ENCODE peak calls at places on chromosomes 2 and 18, in eight cellular contexts. K, O, U, V, T, J, Z and A are unnamed samples.

GRCh38 chr2:36562973-36563532 is 34.9 kb downstream of the FEZ2 start:
- DNase-seq in Z (no peak), U (no peak), J (peak; percentile 19), V (peak; percentile 53), K (no peak), O (peak; percentile 27), T (peak; percentile 56), A (no peak)

GRCh38 chr2:216082388-216082733 is 642 bp downstream of the TMEM169 start:
- DNase-seq in J (peak; percentile 35), O (no peak), U (no peak), Z (no peak), K (no peak), T (no peak), V (no peak), A (no peak)

GRCh38 chr2:138364554-138365162 is 136.9 kb upstream of the SPOPL start:
- DNase-seq in V (peak; percentile 44), T (no peak), U (no peak), O (peak; percentile 75), J (no peak), K (no peak), Z (no peak), A (no peak)

GRCh38 chr2:240728827-240729226 is 37.2 kb downstream of the AQP12A start:
- DNase-seq in U (no peak), V (no peak), O (no peak), Z (no peak), K (no peak), T (no peak), J (no peak), A (no peak)

GRCh38 chr2:234240917-234241316 is 190.4 kb downstream of the SPP2 start:
- DNase-seq in J (no peak), O (peak; percentile 99), V (peak; percentile 73), K (no peak), U (no peak), Z (no peak), T (no peak), A (no peak)

GRCh38 chr18:8142932-8143331 is 466.3 kb upstream of the RAB12 start:
- DNase-seq in T (no peak), O (no peak), U (no peak), K (no peak), V (no peak), J (no peak), Z (no peak), A (no peak)

GRCh38 chr18:44826418-44827259 is 146.0 kb downstream of the SETBP1 start:
- DNase-seq in K (peak; percentile 88), Z (peak; percentile 23), T (no peak), U (no peak), V (peak; percentile 85), J (no peak), O (peak; percentile 97), A (no peak)

GRCh38 chr2:3154146-3154545 is 223.5 kb downstream of the EIPR1 start:
- DNase-seq in K (no peak), O (no peak), V (no peak), Z (no peak), J (no peak), U (no peak), T (no peak), A (no peak)

GRCh38 chr2:204950695-204951094 is 405.4 kb downstream of the PARD3B start:
- DNase-seq in V (peak; percentile 3), K (no peak), J (no peak), T (no peak), O (peak; percentile 64), Z (no peak), U (no peak), A (no peak)

GRCh38 chr2:231483398-231484329 is 19.4 kb upstream of the NCL start:
- DNase-seq in J (peak; percentile 76), U (peak; percentile 48), T (no peak), O (no peak), Z (no peak), V (peak; percentile 10), K (peak; percentile 55), A (no peak)

GRCh38 chr2:113858764-113859163 is 31.1 kb upstream of the ACTR3 start:
- DNase-seq in K (no peak), Z (no peak), J (no peak), U (no peak), T (no peak), O (peak; percentile 90), V (peak; percentile 94), A (no peak)

GRCh38 chr2:203623104-203623503 is 83.3 kb upstream of the CD28 start:
- DNase-seq in J (no peak), T (no peak), V (peak; percentile 95), U (no peak), K (no peak), Z (no peak), O (peak; percentile 97), A (no peak)

GRCh38 chr18:9387891-9388290 is 53.3 kb downstream of the TWSG1 start:
- DNase-seq in Z (no peak), O (no peak), J (no peak), T (no peak), K (no peak), U (no peak), V (no peak), A (no peak)

GRCh38 chr2:14975401-14975800 is 342.9 kb downstream of the LRATD1 start:
- DNase-seq in O (peak; percentile 31), U (no peak), Z (no peak), K (no peak), J (no peak), V (peak; percentile 50), T (no peak), A (no peak)

GRCh38 chr2:144834954-144835633 is 315.2 kb upstream of the ZEB2 start:
- DNase-seq in T (no peak), K (peak; percentile 58), Z (no peak), J (no peak), U (no peak), O (peak; percentile 73), V (peak; percentile 34), A (no peak)

GRCh38 chr2:150572194-150572766 is 84.8 kb upstream of the RND3 start:
- DNase-seq in J (no peak), T (no peak), O (no peak), K (no peak), U (no peak), Z (no peak), V (peak; percentile 53), A (no peak)

GRCh38 chr18:56550121-56550520 is 88.3 kb downstream of the TXNL1 start:
- DNase-seq in Z (no peak), J (no peak), T (no peak), U (no peak), K (no peak), V (no peak), O (no peak), A (no peak)

GRCh38 chr2:220432645-220433044 is 805.2 kb downstream of the SLC4A3 start:
- DNase-seq in Z (no peak), K (no peak), U (no peak), T (no peak), J (no peak), O (no peak), V (no peak), A (no peak)

GRCh38 chr2:30446602-30447148 is 371 bp upstream of the LCLAT1 start:
- DNase-seq in J (no peak), T (no peak), U (peak; percentile 15), V (no peak), O (peak; percentile 6), Z (no peak), K (no peak), A (no peak)

DNA sequence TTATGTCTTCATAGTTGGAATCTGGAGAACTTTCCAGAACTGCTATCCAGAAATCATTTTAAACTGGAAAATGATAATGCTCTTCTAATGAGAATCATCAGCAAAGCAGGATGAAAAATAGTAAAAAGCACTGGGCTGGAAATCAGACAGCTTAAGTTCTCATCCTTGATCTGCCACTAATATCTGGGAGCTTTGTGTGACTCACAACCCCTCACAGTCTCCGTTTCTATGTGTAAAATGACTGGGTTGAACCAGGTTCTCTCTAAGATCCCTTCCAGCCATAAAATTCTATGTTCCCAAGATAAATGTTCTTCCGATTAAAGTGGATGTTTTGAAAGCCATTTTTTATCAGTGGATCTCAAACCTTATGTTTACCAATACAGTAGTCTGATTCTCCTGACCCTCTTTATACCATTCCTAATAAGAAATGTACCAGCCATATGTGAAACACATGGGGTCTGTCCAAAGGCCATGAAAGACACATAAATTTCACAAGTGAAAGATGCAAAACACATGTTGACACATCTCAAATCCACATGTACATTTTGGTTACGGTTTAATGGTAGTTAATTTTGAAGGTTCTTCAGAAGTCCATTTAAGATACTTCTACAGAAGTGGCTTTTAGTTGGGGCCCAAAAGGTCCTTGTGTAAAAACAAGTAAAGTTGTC is 188.7 kb downstream of the EN1 start:
- DNase-seq in T (no peak), K (no peak), V (no peak), J (no peak), O (no peak), U (no peak), Z (no peak), A (no peak)
- H3K4me3 ChIP-seq in T (no peak overlapping the region), K (no peak overlapping the region), V (no peak overlapping the region), J (no peak overlapping the region), O (no peak overlapping the region), U (no peak overlapping the region), Z (no peak overlapping the region), A (no peak overlapping the region)

DNA sequence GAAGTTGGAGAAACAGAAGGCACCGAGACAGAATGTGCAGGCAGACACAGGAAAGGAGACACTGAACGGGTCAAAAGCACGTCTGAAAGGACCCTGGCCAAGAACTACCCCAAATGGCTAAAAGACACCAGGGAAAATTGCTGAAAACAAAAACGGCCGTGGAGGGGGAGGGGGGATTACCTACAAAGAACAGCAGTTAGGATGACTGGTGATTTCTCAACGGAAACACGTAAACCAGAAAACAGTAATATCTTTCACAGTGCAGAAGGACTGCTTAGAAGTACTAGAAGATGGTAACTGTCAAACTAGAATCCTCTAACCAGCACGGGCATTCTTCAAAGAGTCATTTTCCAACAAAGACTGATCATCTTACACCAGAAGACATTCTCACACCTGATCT is 142.6 kb downstream of the HDAC4 start:
- DNase-seq in T (no peak), V (no peak), K (no peak), O (no peak), J (no peak), Z (no peak), U (no peak), A (peak; percentile 92)
- H3K4me3 ChIP-seq in T (no peak overlapping the region), V (no peak overlapping the region), K (no peak overlapping the region), O (no peak overlapping the region), J (no peak overlapping the region), Z (no peak overlapping the region), U (peak overlapping the region; percentile 83), A (peak overlapping the region; percentile 37)

GRCh38 chr2:96115631-96116423 is 544 bp downstream of the ADRA2B start:
- DNase-seq in U (no peak), Z (no peak), J (no peak), V (no peak), O (no peak), K (no peak), T (no peak), A (no peak)
- H3K4me3 ChIP-seq in U (no peak overlapping the region), Z (peak overlapping the region; percentile 65), J (peak overlapping the region; percentile 61), V (no peak overlapping the region), O (no peak overlapping the region), K (peak overlapping the region; percentile 29), T (no peak overlapping the region), A (no peak overlapping the region)

DNA sequence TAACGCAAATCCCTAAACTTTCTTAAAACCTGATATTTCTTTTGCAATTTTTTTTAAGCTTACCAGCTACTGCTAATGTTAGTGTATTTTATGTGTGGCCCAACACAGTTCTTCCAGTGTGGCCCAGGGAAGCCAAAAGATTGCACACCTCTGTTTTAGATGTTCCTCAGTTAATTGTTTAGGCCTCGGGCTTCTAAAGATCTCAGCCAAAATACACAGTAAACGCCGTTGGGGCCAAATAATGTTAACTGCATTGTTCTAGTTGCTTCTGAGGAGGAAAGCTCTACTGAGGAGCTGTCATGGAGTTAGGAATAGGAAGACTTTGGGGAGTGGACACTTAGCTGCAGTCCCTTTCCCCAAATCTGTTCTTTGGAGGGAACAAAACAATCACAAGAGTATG is 2.0 kb downstream of the HSPE1 start:
- DNase-seq in U (no peak), O (no peak), Z (no peak), T (no peak), J (no peak), V (no peak), K (no peak), A (no peak)
- H3K4me3 ChIP-seq in U (peak overlapping the region; percentile 79), O (peak overlapping the region; percentile 29), Z (no peak overlapping the region), T (peak overlapping the region; percentile 68), J (no peak overlapping the region), V (peak overlapping the region; percentile 11), K (no peak overlapping the region), A (no peak overlapping the region)